ENCODE peak calls at places on chromosomes 7 and 10, in six cellular contexts. R is GM12864; H is activated CD4-positive, alpha-beta T cell treated with anti-CD3 and anti-CD28 coated beads, Interleukin-2, amount 50 U/mL, for 24 hours; N is Right ventricle myocardium superior; K is progenitor cell of endocrine pancreas; L is neural crest cell. A is an unnamed sample.

GRCh38 chr7:1817061-1817712 is 147.1 kb downstream of the ELFN1 start:
- DNase-seq in R (no peak), H (no peak), K (no peak), N (no peak), L (no peak), A (no peak)

GRCh38 chr7:41148521-41148951 is 554.4 kb downstream of the INHBA start:
- DNase-seq in R (no peak), H (no peak), K (no peak), L (no peak), N (no peak), A (no peak)

GRCh38 chr7:99837649-99838361 is 10.0 kb downstream of the CYP3A43 start:
- DNase-seq in N (no peak), K (no peak), L (no peak), H (no peak), R (peak), A (peak)

GRCh38 chr7:130356121-130356759 is 11.6 kb downstream of the CPA5 start:
- DNase-seq in K (peak), L (no peak), H (no peak), N (no peak), R (no peak), A (no peak)

GRCh38 chr7:140025814-140026433 is 36.8 kb downstream of the PARP12 start:
- DNase-seq in N (no peak), H (no peak), R (no peak), K (no peak), L (no peak), A (no peak)

GRCh38 chr10:69752491-69752890 is 49.2 kb upstream of the COL13A1 start:
- DNase-seq in N (no peak), R (no peak), K (no peak), H (no peak), L (no peak), A (no peak)

GRCh38 chr10:78977761-78978305 is 90.9 kb upstream of the ZMIZ1 start:
- DNase-seq in H (no peak), R (no peak), L (no peak), K (no peak), N (peak), A (no peak)

GRCh38 chr10:17418249-17418648 is 36.1 kb downstream of the ST8SIA6 start:
- DNase-seq in L (no peak), H (no peak), K (no peak), R (no peak), N (no peak), A (no peak)

GRCh38 chr10:48698971-48699627 is 14.4 kb downstream of the WDFY4 start:
- DNase-seq in H (no peak), K (no peak), R (no peak), L (no peak), N (no peak), A (no peak)

GRCh38 chr7:87058739-87059524 is 522 bp downstream of the ELAPOR2 start:
- DNase-seq in H (no peak), K (no peak), N (no peak), L (peak), R (no peak), A (no peak)